ENCODE peak calls at places on chromosomes 16 and 17, in eight cellular contexts. L is PC-3, W is DND-41, V is AG09309, X is RWPE2, U is transverse colon, S is Peyer's patch, Y is lung. G is an unnamed sample.

GRCh38 chr17:13978478-13978877 is 90.8 kb upstream of the COX10 start:
- DNase-seq in S (no peak), X (no peak), U (no peak), Y (no peak), L (no peak), V (no peak), W (no peak), G (no peak)

GRCh38 chr16:11030990-11031510 is 86.7 kb downstream of the CLEC16A start:
- DNase-seq in S (no peak), U (no peak), W (no peak), V (no peak), L (no peak), X (no peak), Y (no peak), G (no peak)

GRCh38 chr16:49849709-49850108 is 6.2 kb downstream of the ZNF423 start:
- DNase-seq in L (no peak), X (no peak), W (no peak), U (no peak), Y (no peak), V (no peak), S (no peak), G (no peak)

GRCh38 chr16:58732545-58733247 is 1.4 kb downstream of the GOT2 start:
- DNase-seq in U (no peak), X (no peak), L (peak; percentile 64), S (no peak), W (no peak), Y (no peak), V (no peak), G (peak; percentile 38)

GRCh38 chr17:40307691-40308289 is 1.2 kb upstream of the RARA start:
- DNase-seq in X (no peak), V (no peak), Y (no peak), U (no peak), W (no peak), L (no peak), S (no peak), G (peak; percentile 51)

GRCh38 chr17:4679652-4680051 is 24.3 kb downstream of the PELP1 start:
- DNase-seq in X (no peak), L (peak; percentile 81), S (no peak), Y (no peak), V (no peak), U (no peak), W (no peak), G (peak; percentile 45)

GRCh38 chr16:68311316-68311620 is 449 bp downstream of the PRMT7 start:
- DNase-seq in L (peak; percentile 28), S (no peak), Y (no peak), V (no peak), W (no peak), X (no peak), U (no peak), G (no peak)

GRCh38 chr17:1351275-1351674 is 48.7 kb downstream of the YWHAE start:
- DNase-seq in U (no peak), L (no peak), V (no peak), S (no peak), Y (no peak), X (no peak), W (no peak), G (no peak)

GRCh38 chr16:75486014-75486404 is 9.2 kb downstream of the CHST6 start:
- DNase-seq in V (no peak), Y (no peak), X (peak; percentile 98), L (peak; percentile 20), W (peak; percentile 39), U (peak; percentile 71), S (peak; percentile 70), G (no peak)

GRCh38 chr16:5870886-5871715 is 773.5 kb upstream of the EEF2KMT start:
- DNase-seq in L (no peak), Y (no peak), S (no peak), V (no peak), U (no peak), W (no peak), X (no peak), G (no peak)

GRCh38 chr17:64006361-64007088 is 8.4 kb downstream of the PRR29 start:
- DNase-seq in L (no peak), V (no peak), W (no peak), S (no peak), Y (no peak), X (peak; percentile 55), U (no peak), G (no peak)

GRCh38 chr17:68613739-68614298 is 12.7 kb upstream of the FAM20A start:
- DNase-seq in X (no peak), W (peak; percentile 44), Y (peak; percentile 71), S (no peak), V (no peak), L (peak; percentile 91), U (no peak), G (peak; percentile 69)

GRCh38 chr17:60435244-60436170 is 13.2 kb downstream of the CHCT1 start:
- DNase-seq in L (peak; percentile 98), S (no peak), W (peak; percentile 66), X (no peak), U (peak; percentile 67), V (peak; percentile 68), Y (peak; percentile 76), G (peak; percentile 94)
- TF ChIP-seq CTCF in L (peak; percentile 98), S (peak; percentile 73), W (peak; percentile 96), X (peak; percentile 96), U (peak; percentile 95), V (peak; percentile 88), Y (peak; percentile 95), G (peak; percentile 91)

DNA sequence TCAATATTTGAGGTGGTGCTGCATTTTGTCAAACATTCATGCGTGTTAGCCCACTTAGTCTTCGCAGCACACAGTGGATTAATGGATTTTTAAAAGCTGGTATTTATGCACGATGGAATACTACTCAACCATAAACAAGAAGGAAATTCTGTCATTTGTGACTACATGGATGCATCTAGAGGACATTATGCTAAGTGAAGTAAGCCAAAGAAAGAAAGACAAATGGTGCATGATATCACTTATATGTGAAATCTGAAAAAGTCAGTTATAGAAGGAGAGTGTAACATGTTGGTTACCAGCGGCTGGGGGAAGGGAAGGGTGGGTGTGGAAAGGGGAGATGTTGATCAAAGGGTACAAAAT is 23.0 kb downstream of the HMOX2 start:
- DNase-seq in V (no peak), L (no peak), X (no peak), U (no peak), Y (no peak), W (no peak), S (no peak), G (no peak)
- TF ChIP-seq CTCF in V (no peak), L (no peak), X (no peak), U (no peak), Y (no peak), W (no peak), S (no peak), G (no peak)

GRCh38 chr16:76854234-76854633 is 336.8 kb upstream of the MON1B start:
- DNase-seq in U (no peak), X (no peak), V (no peak), W (no peak), L (peak; percentile 29), S (no peak), Y (no peak), G (peak; percentile 38)
- TF ChIP-seq CTCF in U (no peak), X (peak; percentile 18), V (peak; percentile 38), W (no peak), L (peak; percentile 52), S (no peak), Y (no peak), G (peak; percentile 55)

GRCh38 chr17:337453-337852 is 15.2 kb downstream of the RPH3AL start:
- DNase-seq in S (no peak), W (no peak), L (no peak), X (peak; percentile 28), Y (no peak), V (no peak), U (no peak), G (no peak)

GRCh38 chr17:337866-338265 is 14.7 kb downstream of the RPH3AL start:
- DNase-seq in X (no peak), W (no peak), Y (no peak), U (no peak), V (no peak), L (no peak), S (no peak), G (no peak)

GRCh38 chr17:340074-340473 is 12.5 kb downstream of the RPH3AL start:
- DNase-seq in W (no peak), S (no peak), X (peak; percentile 57), L (no peak), V (no peak), U (no peak), Y (no peak), G (no peak)

GRCh38 chr17:338442-339192 is 14.0 kb downstream of the RPH3AL start:
- DNase-seq in U (peak; percentile 28), S (no peak), W (no peak), Y (no peak), V (no peak), L (no peak), X (peak; percentile 46), G (no peak)

GRCh38 chr17:339193-340061 is 13.2 kb downstream of the RPH3AL start:
- DNase-seq in X (peak; percentile 37), U (no peak), V (no peak), Y (no peak), S (no peak), W (no peak), L (no peak), G (no peak)
- TF ChIP-seq CTCF in X (no peak), U (no peak), V (no peak), Y (no peak), S (no peak), W (no peak), L (no peak), G (no peak)

G was measured in fibroblast of pulmonary artery.